ENCODE peak calls at places on chromosomes 16 and 17, in nine cellular contexts. I, O, E, Q, K, A, D, M and Y are unnamed samples.

GRCh38 chr16:5965321-5965720 is 867.7 kb upstream of the EEF2KMT start:
- DNase-seq in I (no peak), O (no peak), E (no peak), Q (no peak), K (no peak), A (no peak), D (no peak), M (no peak), Y (no peak)

GRCh38 chr17:40091691-40092397 is 8.5 kb downstream of the NR1D1 start:
- DNase-seq in I (no peak), O (no peak), E (no peak), Q (peak), K (no peak), A (no peak), D (no peak), M (peak), Y (no peak)

GRCh38 chr17:65123757-65124675 is 13.2 kb upstream of the RGS9 start:
- DNase-seq in I (no peak), O (no peak), E (peak), Q (no peak), K (no peak), A (no peak), D (peak), M (no peak), Y (no peak)

GRCh38 chr17:8015957-8016631 is 13.7 kb downstream of the GUCY2D start:
- DNase-seq in I (no peak), O (peak), E (no peak), Q (no peak), K (peak), A (no peak), D (no peak), M (peak), Y (peak)

GRCh38 chr17:1627987-1628855 is at the start of gene SLC43A2:
- DNase-seq in I (no peak), O (peak), E (peak), Q (peak), K (peak), A (peak), D (peak), M (peak), Y (peak)

GRCh38 chr16:89013692-89014455 is 36.9 kb upstream of the CBFA2T3 start:
- DNase-seq in I (no peak), O (no peak), E (no peak), Q (no peak), K (peak), A (peak), D (no peak), M (no peak), Y (no peak)

GRCh38 chr16:4114257-4115208 is 1.7 kb downstream of the ADCY9 start:
- DNase-seq in I (no peak), O (no peak), E (no peak), Q (peak), K (peak), A (no peak), D (no peak), M (no peak), Y (no peak)

GRCh38 chr17:4583796-4584124 is 569 bp upstream of the SMTNL2 start:
- DNase-seq in I (no peak), O (no peak), E (peak), Q (peak), K (peak), A (no peak), D (peak), M (no peak), Y (no peak)

GRCh38 chr17:59838196-59838911 is 54.4 kb downstream of the TUBD1 start:
- DNase-seq in I (no peak), O (no peak), E (peak), Q (no peak), K (no peak), A (no peak), D (peak), M (no peak), Y (peak)

GRCh38 chr16:89150090-89150835 is 21.3 kb upstream of the CDH15 start:
- DNase-seq in I (no peak), O (no peak), E (no peak), Q (peak), K (peak), A (peak), D (no peak), M (no peak), Y (no peak)

GRCh38 chr16:85496145-85496544 is 117.0 kb upstream of the GSE1 start:
- DNase-seq in I (no peak), O (no peak), E (no peak), Q (no peak), K (no peak), A (no peak), D (no peak), M (no peak), Y (no peak)

GRCh38 chr16:57239089-57239488 is 6.0 kb upstream of the ARL2BP start:
- DNase-seq in I (no peak), O (no peak), E (peak), Q (no peak), K (no peak), A (no peak), D (no peak), M (no peak), Y (no peak)

GRCh38 chr16:2884041-2884451 is 1.0 kb downstream of the FLYWCH2 start:
- DNase-seq in I (no peak), O (no peak), E (no peak), Q (no peak), K (peak), A (no peak), D (no peak), M (no peak), Y (no peak)

GRCh38 chr17:35460354-35460851 is 11.8 kb upstream of the SLFN13 start:
- DNase-seq in I (no peak), O (peak), E (no peak), Q (no peak), K (peak), A (peak), D (peak), M (peak), Y (no peak)

GRCh38 chr17:60601443-60602384 is 1.7 kb downstream of the PPM1D start:
- DNase-seq in I (no peak), O (peak), E (peak), Q (peak), K (no peak), A (no peak), D (peak), M (peak), Y (no peak)

GRCh38 chr16:56985288-56985961 is 3.9 kb upstream of the NLRC5 start:
- DNase-seq in I (no peak), O (peak), E (peak), Q (no peak), K (peak), A (no peak), D (peak), M (peak), Y (peak)

GRCh38 chr16:11706180-11706742 is 36.4 kb downstream of the TXNDC11 start:
- DNase-seq in I (no peak), O (peak), E (no peak), Q (no peak), K (no peak), A (no peak), D (no peak), M (peak), Y (no peak)

GRCh38 chr17:1203967-1204291 is 24.1 kb upstream of the ABR start:
- DNase-seq in I (no peak), O (no peak), E (no peak), Q (no peak), K (no peak), A (no peak), D (no peak), M (no peak), Y (no peak)

GRCh38 chr17:68290955-68291835 is at the start of the genes ARSG and SLC16A6:
- DNase-seq in I (no peak), O (peak), E (peak), Q (peak), K (peak), A (peak), D (peak), M (peak), Y (peak)

GRCh38 chr17:46737331-46737730 is 81.2 kb downstream of the WNT3 start:
- DNase-seq in I (no peak), O (no peak), E (no peak), Q (no peak), K (no peak), A (no peak), D (no peak), M (no peak), Y (no peak)

GRCh38 chr17:31571124-31571892 is 179.8 kb downstream of the RAB11FIP4 start:
- DNase-seq in I (no peak), O (peak), E (no peak), Q (peak), K (no peak), A (peak), D (peak), M (peak), Y (no peak)

GRCh38 chr17:52026075-52026474 is 132.4 kb downstream of the CA10 start:
- DNase-seq in I (no peak), O (no peak), E (no peak), Q (no peak), K (no peak), A (no peak), D (no peak), M (no peak), Y (no peak)

GRCh38 chr16:25020112-25020591 is 5.0 kb upstream of the ARHGAP17 start:
- DNase-seq in I (no peak), O (no peak), E (no peak), Q (no peak), K (no peak), A (no peak), D (no peak), M (no peak), Y (no peak)

GRCh38 chr17:71919181-71919580 is 201.6 kb upstream of the SOX9 start:
- DNase-seq in I (no peak), O (no peak), E (no peak), Q (no peak), K (no peak), A (no peak), D (no peak), M (peak), Y (no peak)

GRCh38 chr16:2497116-2497630 is 16.6 kb upstream of the ATP6V0C start:
- DNase-seq in I (no peak), O (no peak), E (no peak), Q (no peak), K (peak), A (peak), D (no peak), M (no peak), Y (no peak)

GRCh38 chr17:55245986-55246385 is 18.8 kb upstream of the HLF start:
- DNase-seq in I (no peak), O (no peak), E (no peak), Q (no peak), K (no peak), A (no peak), D (no peak), M (no peak), Y (no peak)

GRCh38 chr17:66038125-66038524 is 153.8 kb downstream of the CEP112 start:
- DNase-seq in I (no peak), O (no peak), E (no peak), Q (no peak), K (no peak), A (no peak), D (no peak), M (no peak), Y (no peak)

GRCh38 chr17:74433421-74434121 is 1.7 kb downstream of the GPRC5C start:
- DNase-seq in I (no peak), O (peak), E (no peak), Q (peak), K (no peak), A (no peak), D (no peak), M (peak), Y (no peak)

GRCh38 chr17:77354721-77355455 is 214.1 kb downstream of the SEC14L1 start:
- DNase-seq in I (no peak), O (peak), E (no peak), Q (peak), K (peak), A (peak), D (peak), M (peak), Y (peak)

GRCh38 chr17:66422181-66422580 is 119.8 kb downstream of the PRKCA start:
- DNase-seq in I (no peak), O (no peak), E (no peak), Q (no peak), K (no peak), A (no peak), D (peak), M (no peak), Y (no peak)

GRCh38 chr16:56460101-56460500 is 8.7 kb downstream of the OGFOD1 start:
- DNase-seq in I (no peak), O (no peak), E (no peak), Q (no peak), K (no peak), A (no peak), D (no peak), M (no peak), Y (no peak)

GRCh38 chr17:59038734-59039133 is 67.9 kb downstream of the TRIM37 start:
- DNase-seq in I (no peak), O (no peak), E (no peak), Q (no peak), K (no peak), A (no peak), D (no peak), M (no peak), Y (no peak)

GRCh38 chr17:7989781-7990655 is 12.4 kb upstream of the GUCY2D start:
- DNase-seq in I (peak), O (peak), E (peak), Q (peak), K (peak), A (peak), D (peak), M (peak), Y (peak)

GRCh38 chr16:62363451-62363850 is 327.2 kb upstream of the CDH8 start:
- DNase-seq in I (no peak), O (no peak), E (no peak), Q (no peak), K (no peak), A (no peak), D (no peak), M (no peak), Y (no peak)

GRCh38 chr16:19709381-19710136 is 8.5 kb downstream of the KNOP1 start:
- DNase-seq in I (no peak), O (no peak), E (no peak), Q (no peak), K (peak), A (no peak), D (no peak), M (no peak), Y (no peak)

GRCh38 chr17:78131172-78132085 is 858 bp downstream of the TMC8 start:
- DNase-seq in I (no peak), O (no peak), E (no peak), Q (no peak), K (peak), A (no peak), D (no peak), M (no peak), Y (peak)

GRCh38 chr17:44912763-44913544 is 2.3 kb downstream of the GFAP start:
- DNase-seq in I (no peak), O (no peak), E (no peak), Q (no peak), K (peak), A (no peak), D (no peak), M (no peak), Y (no peak)

GRCh38 chr17:44910231-44911106 is 4.8 kb downstream of the GFAP start:
- DNase-seq in I (no peak), O (no peak), E (no peak), Q (no peak), K (peak), A (no peak), D (no peak), M (no peak), Y (no peak)

GRCh38 chr17:44913676-44914075 is 1.6 kb downstream of the GFAP start:
- DNase-seq in I (no peak), O (no peak), E (no peak), Q (no peak), K (peak), A (no peak), D (no peak), M (no peak), Y (no peak)

GRCh38 chr17:44909681-44910144 is 5.6 kb downstream of the GFAP start:
- DNase-seq in I (no peak), O (no peak), E (no peak), Q (no peak), K (peak), A (no peak), D (no peak), M (no peak), Y (no peak)

DNA sequence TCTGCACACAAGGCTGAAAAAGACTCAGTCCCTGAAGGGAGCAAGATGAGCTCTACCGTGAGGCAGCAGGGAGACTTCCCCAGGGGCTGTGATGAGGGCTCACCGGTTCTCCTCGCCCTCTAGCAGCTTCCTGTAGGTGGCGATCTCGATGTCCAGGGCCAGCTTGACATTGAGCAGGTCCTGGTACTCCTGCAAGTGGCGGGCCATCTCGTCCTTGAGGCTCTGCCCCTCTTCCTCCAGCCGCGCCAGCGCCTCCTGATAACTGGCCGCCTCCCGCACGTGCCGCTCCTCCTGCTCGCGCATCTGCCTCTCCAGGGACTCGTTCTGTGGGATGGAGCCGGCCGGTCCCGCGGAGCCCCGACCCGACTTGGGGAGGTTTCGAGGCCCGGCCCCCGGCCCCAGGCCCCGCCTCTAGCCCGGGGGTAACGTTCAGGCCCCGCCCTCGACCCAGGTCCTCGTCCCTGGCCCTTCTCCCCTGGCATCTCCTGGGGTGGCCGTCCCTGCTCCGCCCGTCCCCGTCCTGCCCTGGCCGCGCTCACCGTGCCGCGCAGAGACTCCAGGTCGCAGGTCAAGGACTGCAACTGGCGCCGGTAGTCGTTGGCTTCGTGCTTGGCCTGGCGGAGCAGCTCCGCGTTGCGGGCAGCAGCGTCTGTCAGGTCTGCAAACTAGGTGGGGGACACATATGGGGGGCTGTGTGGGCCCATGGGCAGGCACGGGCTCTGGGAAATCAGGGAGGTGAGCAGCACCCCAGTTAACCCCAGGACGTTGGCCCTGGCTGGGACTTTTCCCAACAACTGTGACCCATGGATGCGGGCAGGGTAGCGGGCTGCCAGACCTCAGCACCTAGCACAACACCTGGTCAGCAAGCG is 3.9 kb downstream of the GFAP start:
- DNase-seq in I (no peak), O (peak), E (peak), Q (peak), K (peak), A (peak), D (peak), M (peak), Y (no peak)
- TF ChIP-seq CTCF in I (peak), O (peak), E (peak), Q (no peak), K (peak), A (peak), D (peak), M (peak), Y (no peak)

GRCh38 chr16:67805718-67806427 is 487 bp downstream of the RANBP10 start:
- DNase-seq in I (no peak), O (no peak), E (no peak), Q (peak), K (peak), A (peak), D (no peak), M (peak), Y (no peak)

GRCh38 chr16:67803894-67804293 is 2.5 kb downstream of the RANBP10 start:
- DNase-seq in I (no peak), O (no peak), E (no peak), Q (no peak), K (peak), A (no peak), D (no peak), M (no peak), Y (no peak)

GRCh38 chr16:67800252-67801046 is 5.9 kb downstream of the RANBP10 start:
- DNase-seq in I (no peak), O (no peak), E (no peak), Q (no peak), K (no peak), A (no peak), D (no peak), M (no peak), Y (peak)

GRCh38 chr16:67804853-67805542 is 1.4 kb downstream of the RANBP10 start:
- DNase-seq in I (no peak), O (no peak), E (peak), Q (no peak), K (no peak), A (no peak), D (no peak), M (no peak), Y (no peak)

GRCh38 chr16:67801889-67802288 is 4.5 kb downstream of the RANBP10 start:
- DNase-seq in I (no peak), O (no peak), E (no peak), Q (no peak), K (peak), A (no peak), D (no peak), M (no peak), Y (no peak)
- TF ChIP-seq POLR2A in I (no peak), O (no peak), E (no peak), Q (no peak), K (no peak), A (no peak), D (no peak), M (no peak), Y (no peak)

DNA sequence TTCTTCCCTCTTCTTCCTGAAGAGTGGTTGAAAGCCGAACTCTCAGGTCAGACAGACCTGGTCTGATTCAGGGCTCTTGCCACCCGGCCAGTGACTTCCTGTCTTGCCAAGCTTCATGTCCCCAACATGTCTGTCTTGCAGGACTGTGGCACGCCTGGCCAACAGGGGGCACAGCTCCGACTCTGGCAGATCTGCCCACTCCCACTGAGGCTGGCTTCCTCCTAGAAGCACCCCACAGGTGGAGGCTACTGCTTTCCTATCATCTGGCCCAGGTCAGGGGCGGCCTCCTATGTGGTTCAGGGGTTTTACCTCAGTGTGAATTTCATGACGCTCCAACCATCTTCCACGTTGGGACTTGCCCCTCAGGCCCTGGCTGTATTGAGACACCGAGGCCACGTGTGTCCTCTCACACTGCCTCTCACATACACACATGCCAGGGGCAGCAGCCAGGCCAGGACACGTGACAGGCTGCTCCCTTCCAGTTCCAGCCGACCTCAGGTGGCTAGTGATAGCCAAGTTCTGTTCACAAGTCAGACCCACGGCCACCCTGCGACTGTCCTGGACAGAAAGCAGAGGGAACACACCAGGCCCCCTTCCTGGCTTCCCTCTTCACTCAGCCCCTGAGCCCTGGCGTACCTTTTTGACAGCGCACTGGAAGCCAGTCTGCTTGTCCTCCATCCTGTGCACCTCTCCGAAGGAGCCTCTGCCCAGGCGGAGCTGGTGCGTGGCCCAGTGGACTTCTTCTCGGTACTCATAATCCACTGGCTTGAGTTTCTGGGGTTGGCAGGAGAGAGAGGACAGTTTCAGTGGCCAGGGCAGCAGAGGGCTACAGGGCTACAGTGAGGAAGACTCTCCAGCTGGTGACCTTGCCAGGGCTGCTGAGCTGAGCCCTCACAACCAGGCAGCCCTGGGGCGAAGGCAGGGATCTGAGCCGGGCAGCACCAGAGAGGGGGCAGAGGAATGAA is 22.6 kb upstream of the SPATA32 start:
- DNase-seq in I (no peak), O (peak), E (no peak), Q (no peak), K (no peak), A (peak), D (peak), M (no peak), Y (peak)
- TF ChIP-seq CTCF in I (peak), O (no peak), E (peak), Q (no peak), K (peak), A (peak), D (peak), M (no peak), Y (no peak)

GRCh38 chr17:82088838-82089722 is 9.0 kb downstream of the FASN start:
- DNase-seq in I (no peak), O (no peak), E (no peak), Q (peak), K (no peak), A (peak), D (no peak), M (no peak), Y (no peak)

GRCh38 chr17:82085931-82086764 is 11.9 kb downstream of the FASN start:
- DNase-seq in I (no peak), O (no peak), E (no peak), Q (peak), K (no peak), A (peak), D (no peak), M (no peak), Y (no peak)

GRCh38 chr17:82085031-82085861 is 12.8 kb downstream of the FASN start:
- DNase-seq in I (no peak), O (no peak), E (no peak), Q (no peak), K (no peak), A (no peak), D (no peak), M (no peak), Y (no peak)

GRCh38 chr17:82087961-82088837 is 9.8 kb downstream of the FASN start:
- DNase-seq in I (no peak), O (no peak), E (no peak), Q (peak), K (no peak), A (peak), D (no peak), M (no peak), Y (no peak)

GRCh38 chr17:82086941-82087906 is 10.8 kb downstream of the FASN start:
- DNase-seq in I (no peak), O (no peak), E (no peak), Q (no peak), K (no peak), A (peak), D (no peak), M (no peak), Y (no peak)
- TF ChIP-seq POLR2A in I (no peak), O (no peak), E (no peak), Q (no peak), K (no peak), A (no peak), D (no peak), M (no peak), Y (no peak)